ENCODE peak calls at places on chromosomes 3 and 15, in seven cellular contexts. K is T47D, B is AG08395, O is DMS79, P is posterior cingulate gyrus, F is AG10803, M is RPMI7951. D is an unnamed sample.

GRCh38 chr3:171790574-171790897 is 19.7 kb downstream of the PLD1 start:
- DNase-seq in P (no peak), K (no peak), F (no peak), B (no peak), M (no peak), O (no peak), D (no peak)

GRCh38 chr3:182618085-182618732 is 175.1 kb upstream of the ATP11B start:
- DNase-seq in O (peak), B (no peak), M (peak), P (no peak), F (peak), K (peak), D (no peak)

GRCh38 chr3:126034481-126035361 is 49.2 kb downstream of the SLC41A3 start:
- DNase-seq in B (no peak), O (no peak), M (peak), K (no peak), P (no peak), F (no peak), D (no peak)

GRCh38 chr3:127771746-127772145 is 50.6 kb downstream of the MGLL start:
- DNase-seq in M (no peak), P (no peak), K (no peak), B (no peak), F (no peak), O (no peak), D (no peak)

GRCh38 chr15:27017168-27017809 is 46.3 kb downstream of the GABRG3 start:
- DNase-seq in B (peak), P (no peak), M (peak), F (peak), O (no peak), K (peak), D (peak)

GRCh38 chr15:43518073-43518761 is 809 bp downstream of the MAP1A start:
- DNase-seq in K (peak), B (peak), F (peak), O (peak), P (peak), M (no peak), D (no peak)

GRCh38 chr3:32076566-32076965 is 29.9 kb upstream of the GPD1L start:
- DNase-seq in B (no peak), M (peak), O (no peak), K (no peak), F (no peak), P (no peak), D (no peak)

GRCh38 chr3:5187920-5188418 is 462 bp downstream of the EDEM1 start:
- DNase-seq in K (peak), F (peak), M (peak), B (peak), O (no peak), P (no peak), D (no peak)

D was measured in MV-4-11.